ENCODE peak calls at places on chromosomes 12 and 14, in seven cellular contexts. V is neural crest cell, T is B cell, K is AG09319, B is fibroblast of lung, Q is fibroblast of villous mesenchyme, D is lower lobe of right lung. Y is an unnamed sample.

GRCh38 chr12:120940799-120941198 is 36.6 kb upstream of the SPPL3 start:
- DNase-seq in K (no peak), Q (peak), B (peak), V (no peak), D (no peak), T (no peak), Y (no peak)

GRCh38 chr12:20463920-20464524 is 95.7 kb downstream of the PDE3A start:
- DNase-seq in K (no peak), Q (peak), T (no peak), B (no peak), D (no peak), V (no peak), Y (no peak)

GRCh38 chr14:33532581-33532980 is 418.3 kb downstream of the EGLN3 start:
- DNase-seq in B (no peak), D (no peak), Q (peak), K (no peak), T (no peak), V (no peak), Y (no peak)

GRCh38 chr14:38964630-38965029 is 138.4 kb downstream of the SEC23A start:
- DNase-seq in D (no peak), T (no peak), V (no peak), Q (peak), K (no peak), B (peak), Y (no peak)

GRCh38 chr12:132351751-132352495 is 22.5 kb upstream of the GALNT9 start:
- DNase-seq in K (no peak), Q (no peak), D (no peak), V (no peak), T (no peak), B (no peak), Y (no peak)

GRCh38 chr14:72591401-72591800 is 302.5 kb downstream of the DPF3 start:
- DNase-seq in B (no peak), Q (no peak), V (no peak), D (no peak), T (no peak), K (no peak), Y (no peak)

GRCh38 chr14:92578511-92578910 is 64.9 kb downstream of the RIN3 start:
- DNase-seq in T (no peak), B (peak), K (peak), D (no peak), Q (no peak), V (no peak), Y (no peak)

GRCh38 chr12:52525661-52526499 is 5.7 kb upstream of the KRT5 start:
- DNase-seq in K (no peak), B (no peak), V (no peak), T (no peak), D (no peak), Q (no peak), Y (no peak)

GRCh38 chr12:67593041-67593870 is 55.3 kb upstream of the DYRK2 start:
- DNase-seq in T (no peak), V (no peak), Q (no peak), D (no peak), B (peak), K (no peak), Y (peak)

GRCh38 chr12:121982950-121983349 is 38.7 kb upstream of the BCL7A start:
- DNase-seq in K (no peak), B (no peak), T (no peak), D (no peak), V (no peak), Q (no peak), Y (no peak)

GRCh38 chr14:41285193-41285748 is 321.4 kb upstream of the LRFN5 start:
- DNase-seq in V (peak), Q (peak), B (peak), D (no peak), T (no peak), K (no peak), Y (peak)

GRCh38 chr14:25050494-25051170 is 685 bp upstream of the STXBP6 start:
- DNase-seq in D (no peak), V (no peak), B (peak), T (no peak), Q (peak), K (no peak), Y (no peak)

GRCh38 chr12:12975322-12976077 is 23.5 kb upstream of the GPRC5D start:
- DNase-seq in B (peak), Q (peak), T (no peak), D (no peak), V (no peak), K (no peak), Y (no peak)

GRCh38 chr12:30805959-30806358 is 51.2 kb upstream of the CAPRIN2 start:
- DNase-seq in B (no peak), K (no peak), T (no peak), V (no peak), D (no peak), Q (no peak), Y (no peak)

GRCh38 chr12:47020211-47020821 is 59.1 kb upstream of the PCED1B start:
- DNase-seq in Q (no peak), V (no peak), B (no peak), D (no peak), K (no peak), T (no peak), Y (no peak)

GRCh38 chr14:24296341-24297157 is 3.0 kb downstream of the DHRS1 start:
- DNase-seq in K (peak), T (peak), D (peak), Q (peak), B (peak), V (peak), Y (no peak)

GRCh38 chr14:102493096-102493495 is 16.5 kb downstream of the ANKRD9 start:
- DNase-seq in B (no peak), V (no peak), K (no peak), D (peak), Q (no peak), T (no peak), Y (no peak)

GRCh38 chr14:77278461-77279230 is 7.6 kb upstream of the NGB start:
- DNase-seq in T (no peak), B (no peak), Q (no peak), V (no peak), D (no peak), K (no peak), Y (no peak)

GRCh38 chr12:130196827-130197226 is 34.6 kb downstream of the FZD10 start:
- DNase-seq in Q (no peak), D (no peak), K (no peak), V (no peak), B (no peak), T (no peak), Y (no peak)

GRCh38 chr12:53596920-53597363 is 29.2 kb downstream of the ATF7 start:
- DNase-seq in B (peak), D (no peak), K (peak), Q (peak), V (no peak), T (no peak), Y (no peak)

GRCh38 chr12:94534761-94535613 is 75.3 kb upstream of the CEP83 start:
- DNase-seq in Q (no peak), D (no peak), B (no peak), K (no peak), T (no peak), V (peak), Y (no peak)

GRCh38 chr14:64711039-64711438 is 6.8 kb downstream of the PLEKHG3 start:
- DNase-seq in B (no peak), T (no peak), K (no peak), V (no peak), Q (no peak), D (no peak), Y (no peak)

GRCh38 chr14:22977684-22978486 is 4.5 kb downstream of the AJUBA start:
- DNase-seq in Q (peak), K (no peak), T (no peak), B (peak), V (peak), D (peak), Y (peak)

GRCh38 chr14:20469890-20470858 is 968 bp downstream of the PNP start:
- DNase-seq in Q (peak), V (no peak), K (no peak), B (peak), D (no peak), T (peak), Y (no peak)

GRCh38 chr12:77087427-77087826 is 22.1 kb upstream of the E2F7 start:
- DNase-seq in K (no peak), Q (peak), D (no peak), T (no peak), B (peak), V (no peak), Y (no peak)

GRCh38 chr14:39266871-39267591 is 33.3 kb downstream of the MIA2 start:
- DNase-seq in Q (peak), K (peak), B (peak), V (peak), D (peak), T (peak), Y (peak)

GRCh38 chr14:99871771-99872170 is 78.6 kb downstream of the EML1 start:
- DNase-seq in V (no peak), K (no peak), B (no peak), T (no peak), D (no peak), Q (no peak), Y (no peak)

GRCh38 chr12:107992870-107993451 is 136.1 kb upstream of the WSCD2 start:
- DNase-seq in V (peak), K (no peak), D (no peak), Q (peak), B (peak), T (no peak), Y (peak)
- TF ChIP-seq CTCF in V (peak), K (peak), D (peak), Q (peak), B (peak), T (peak), Y (peak)

GRCh38 chr14:58865520-58866281 is 227.9 kb downstream of the DACT1 start:
- DNase-seq in T (no peak), K (no peak), B (peak), Q (peak), D (no peak), V (no peak), Y (no peak)
- TF ChIP-seq CTCF in T (no peak), K (no peak), B (no peak), Q (no peak), D (no peak), V (no peak), Y (no peak)

GRCh38 chr14:37114039-37114438 is 58.4 kb downstream of the SLC25A21 start:
- DNase-seq in Q (peak), D (no peak), T (no peak), B (peak), V (no peak), K (peak), Y (no peak)

GRCh38 chr14:37118673-37119366 is 53.6 kb downstream of the SLC25A21 start:
- DNase-seq in K (no peak), T (no peak), B (no peak), V (no peak), Q (no peak), D (no peak), Y (no peak)

GRCh38 chr14:37122288-37122687 is 50.1 kb downstream of the SLC25A21 start:
- DNase-seq in Q (peak), D (no peak), K (no peak), B (peak), T (no peak), V (no peak), Y (no peak)

GRCh38 chr14:37114559-37114958 is 57.8 kb downstream of the SLC25A21 start:
- DNase-seq in K (no peak), D (no peak), Q (no peak), B (no peak), V (no peak), T (no peak), Y (no peak)

GRCh38 chr14:37116933-37117844 is 55.2 kb downstream of the SLC25A21 start:
- DNase-seq in K (peak), T (no peak), Q (peak), V (no peak), B (peak), D (no peak), Y (no peak)
- TF ChIP-seq CTCF in K (peak), T (no peak), Q (peak), V (no peak), B (peak), D (no peak), Y (peak)

GRCh38 chr14:67487332-67487731 is 1.2 kb downstream of the TMEM229B start:
- DNase-seq in K (no peak), T (no peak), B (no peak), V (no peak), D (no peak), Q (no peak), Y (no peak)

GRCh38 chr14:67485501-67486095 is 2.9 kb downstream of the TMEM229B start:
- DNase-seq in D (no peak), K (no peak), V (no peak), Q (peak), B (peak), T (no peak), Y (no peak)

GRCh38 chr14:67483599-67484270 is 4.8 kb downstream of the TMEM229B start:
- DNase-seq in Q (no peak), B (no peak), K (no peak), V (no peak), T (no peak), D (no peak), Y (no peak)

GRCh38 chr14:67487937-67488893 is at the start of gene TMEM229B:
- DNase-seq in B (no peak), K (no peak), T (peak), Q (peak), V (no peak), D (peak), Y (no peak)

GRCh38 chr14:67486890-67487289 is 1.6 kb downstream of the TMEM229B start:
- DNase-seq in K (no peak), V (no peak), D (no peak), T (no peak), B (no peak), Q (no peak), Y (no peak)
- TF ChIP-seq CTCF in K (no peak), V (no peak), D (no peak), T (no peak), B (no peak), Q (no peak), Y (no peak)

GRCh38 chr12:113094738-113095137 is 38.2 kb downstream of the DTX1 start:
- DNase-seq in K (no peak), B (no peak), Q (no peak), T (no peak), V (no peak), D (no peak), Y (no peak)

GRCh38 chr12:113091506-113091905 is 35.0 kb downstream of the DTX1 start:
- DNase-seq in V (no peak), K (no peak), D (no peak), B (no peak), T (no peak), Q (no peak), Y (no peak)

GRCh38 chr12:113093409-113094101 is 37.0 kb downstream of the DTX1 start:
- DNase-seq in K (no peak), B (no peak), D (no peak), Q (no peak), T (no peak), V (no peak), Y (no peak)

GRCh38 chr12:113090740-113091139 is 34.2 kb downstream of the DTX1 start:
- DNase-seq in D (no peak), B (no peak), T (peak), Q (no peak), K (no peak), V (no peak), Y (no peak)

DNA sequence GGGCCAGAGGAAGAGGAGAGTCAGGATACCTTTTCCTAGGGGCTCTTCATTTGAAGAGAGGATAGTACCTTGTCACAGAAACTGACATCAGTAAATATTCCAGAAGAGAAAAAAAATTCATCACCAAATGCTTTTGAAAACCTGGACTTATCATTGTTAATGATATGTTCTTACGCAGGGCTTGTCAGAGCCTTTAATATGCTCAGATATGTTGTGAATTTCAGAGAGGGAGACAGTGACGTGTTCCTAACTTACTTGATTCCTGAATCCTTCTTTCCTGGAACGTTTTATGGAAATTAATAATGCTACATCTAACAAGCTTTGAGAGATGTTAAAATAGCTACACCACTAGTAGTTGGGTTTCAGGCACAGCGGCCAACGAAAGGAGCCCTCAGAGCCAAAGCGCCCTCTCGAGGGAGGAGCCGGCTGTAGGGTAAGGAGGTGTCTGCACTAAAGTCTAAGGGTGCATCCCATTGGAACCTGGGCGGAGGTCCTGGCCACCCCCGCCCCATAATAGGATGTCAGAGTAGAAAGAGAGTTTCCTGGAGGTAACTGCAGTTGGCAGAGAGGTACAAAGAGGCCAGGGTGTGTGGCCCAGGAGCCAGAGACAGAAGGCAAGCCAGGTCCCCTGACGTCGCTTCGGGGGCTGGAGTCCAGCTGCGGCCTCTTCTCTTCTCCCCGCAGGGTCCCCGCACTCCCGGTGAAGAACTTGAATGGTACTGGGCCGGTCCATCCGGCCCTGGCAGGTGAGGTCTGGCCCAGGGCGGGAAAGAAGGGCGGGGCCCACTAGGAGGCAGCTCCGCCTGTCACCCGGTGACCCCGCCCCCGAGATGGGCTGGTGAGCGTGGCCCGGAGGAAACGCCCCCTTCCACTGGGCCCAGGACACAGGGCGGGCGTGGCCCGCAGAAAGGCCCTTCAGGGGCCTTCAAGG is 36.2 kb downstream of the DTX1 start:
- DNase-seq in Q (no peak), D (peak), B (no peak), V (no peak), K (no peak), T (peak), Y (peak)
- TF ChIP-seq CTCF in Q (peak), D (no peak), B (no peak), V (peak), K (no peak), T (peak), Y (peak)

GRCh38 chr12:62802981-62803380 is 132.0 kb downstream of the PPM1H start:
- DNase-seq in B (no peak), T (no peak), V (no peak), K (no peak), D (no peak), Q (no peak), Y (no peak)
- TF ChIP-seq CTCF in B (no peak), T (no peak), V (no peak), K (peak), D (no peak), Q (peak), Y (no peak)

DNA sequence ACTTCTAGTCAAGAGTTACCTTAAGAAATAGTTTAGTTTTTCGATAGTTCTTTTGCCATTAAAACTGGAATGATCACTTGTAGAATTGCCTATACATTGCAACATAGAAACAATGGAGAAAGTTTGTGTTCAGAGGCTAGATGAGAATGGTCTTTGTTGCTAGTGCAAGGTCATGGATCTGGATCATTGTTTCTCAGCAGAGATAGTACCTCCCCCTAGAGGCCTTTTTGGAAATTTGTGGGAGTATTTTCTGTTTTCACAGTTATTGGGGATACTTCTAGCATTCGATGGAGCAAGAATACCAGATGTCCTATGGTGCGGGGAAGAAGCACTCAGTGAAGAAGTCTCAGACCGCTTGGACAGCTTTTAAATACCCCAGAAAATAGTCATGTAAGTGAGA is 138.8 kb upstream of the HMGA2 start:
- DNase-seq in Q (peak), T (no peak), K (no peak), D (no peak), V (no peak), B (no peak), Y (no peak)
- TF ChIP-seq CTCF in Q (peak), T (no peak), K (peak), D (peak), V (peak), B (peak), Y (peak)

DNA sequence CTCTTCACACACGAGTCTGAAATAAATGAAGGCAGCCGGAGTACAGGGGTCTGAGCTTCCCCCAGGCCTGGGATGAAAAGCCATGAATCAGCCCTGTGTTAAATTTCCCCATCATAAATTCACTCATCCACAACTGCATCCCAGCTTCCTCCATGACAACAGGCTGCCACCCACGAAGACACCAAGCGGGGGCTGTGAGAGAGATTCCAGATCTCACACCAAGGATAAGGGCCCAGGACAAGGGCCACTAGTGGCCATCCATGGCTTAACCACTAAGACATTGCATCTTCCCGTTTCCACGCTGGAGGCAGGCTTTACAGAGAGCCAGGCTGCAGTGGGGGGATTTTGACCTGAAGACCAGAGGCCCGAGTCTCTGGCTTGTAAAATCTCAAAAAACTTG is 94.0 kb upstream of the NCOR2 start:
- DNase-seq in D (no peak), V (no peak), Q (no peak), K (no peak), B (no peak), T (no peak), Y (no peak)
- TF ChIP-seq CTCF in D (no peak), V (no peak), Q (peak), K (no peak), B (peak), T (no peak), Y (no peak)

Y was measured in progenitor cell of endocrine pancreas.